ENCODE peak calls at places on chromosomes 6 and 20, in seven cellular contexts. S is mammary epithelial cell, X is cardiac muscle cell, Y is psoas muscle, U is colonic mucosa, Q is Peyer's patch, R is suprapubic skin. A is an unnamed sample.

GRCh38 chr6:20200761-20201160 is 11.5 kb downstream of the MBOAT1 start:
- DNase-seq in S (no peak), X (no peak), Y (no peak), U (peak; percentile 47), Q (no peak), R (no peak), A (no peak)

GRCh38 chr6:118574051-118574865 is 26.2 kb downstream of the PLN start:
- DNase-seq in S (peak; percentile 68), X (no peak), Y (no peak), U (no peak), Q (no peak), R (no peak), A (no peak)

GRCh38 chr6:39430968-39431523 is 108.5 kb upstream of the KCNK16 start:
- DNase-seq in S (no peak), X (peak; percentile 20), Y (peak; percentile 85), U (peak; percentile 33), Q (peak; percentile 20), R (peak; percentile 76), A (no peak)

GRCh38 chr6:44415424-44415823 is 27.9 kb downstream of the CDC5L start:
- DNase-seq in S (no peak), X (no peak), Y (no peak), U (peak; percentile 30), Q (no peak), R (no peak), A (no peak)

GRCh38 chr20:33940701-33941100 is 53.0 kb upstream of the RALY start:
- DNase-seq in S (no peak), X (no peak), Y (no peak), U (no peak), Q (no peak), R (no peak), A (no peak)

GRCh38 chr20:47042464-47042863 is 147.8 kb downstream of the EYA2 start:
- DNase-seq in S (no peak), X (no peak), Y (no peak), U (no peak), Q (no peak), R (no peak), A (no peak)

GRCh38 chr6:113281014-113281810 is 575.9 kb upstream of the MARCKS start:
- DNase-seq in S (no peak), X (peak; percentile 21), Y (no peak), U (no peak), Q (no peak), R (no peak), A (no peak)

GRCh38 chr6:53101006-53101405 is 35.8 kb downstream of the FBXO9 start:
- DNase-seq in S (no peak), X (no peak), Y (no peak), U (no peak), Q (no peak), R (no peak), A (no peak)

GRCh38 chr6:10621227-10621626 is 73.2 kb downstream of the C6orf52 start:
- DNase-seq in S (no peak), X (no peak), Y (no peak), U (no peak), Q (no peak), R (no peak), A (no peak)

GRCh38 chr6:120407696-120408095 is 926.6 kb downstream of the TBC1D32 start:
- DNase-seq in S (no peak), X (no peak), Y (no peak), U (no peak), Q (no peak), R (no peak), A (no peak)

GRCh38 chr6:107077710-107078109 is 37.6 kb downstream of the BEND3 start:
- DNase-seq in S (no peak), X (no peak), Y (no peak), U (no peak), Q (no peak), R (no peak), A (no peak)

GRCh38 chr20:53260168-53260567 is 288.0 kb downstream of the TSHZ2 start:
- DNase-seq in S (no peak), X (no peak), Y (no peak), U (no peak), Q (no peak), R (no peak), A (no peak)

GRCh38 chr6:94300424-94301144 is 881.2 kb upstream of the EPHA7 start:
- DNase-seq in S (no peak), X (no peak), Y (peak; percentile 60), U (no peak), Q (no peak), R (no peak), A (no peak)

GRCh38 chr20:46269372-46269771 is 38.9 kb downstream of the CDH22 start:
- DNase-seq in S (no peak), X (no peak), Y (no peak), U (no peak), Q (no peak), R (no peak), A (no peak)

GRCh38 chr20:36472656-36473071 is 68.7 kb upstream of the MYL9 start:
- DNase-seq in S (peak; percentile 73), X (no peak), Y (peak; percentile 70), U (peak; percentile 88), Q (peak; percentile 31), R (peak; percentile 83), A (peak; percentile 47)

GRCh38 chr20:21705466-21706344 is at the start of gene PAX1:
- DNase-seq in S (no peak), X (peak; percentile 6), Y (no peak), U (no peak), Q (no peak), R (no peak), A (no peak)

GRCh38 chr6:73074175-73074574 is 151.1 kb downstream of the KHDC1L start:
- DNase-seq in S (peak; percentile 79), X (no peak), Y (no peak), U (no peak), Q (no peak), R (no peak), A (no peak)

GRCh38 chr20:5448449-5449118 is 131.8 kb upstream of the PROKR2 start:
- DNase-seq in S (peak; percentile 28), X (peak; percentile 61), Y (no peak), U (peak; percentile 59), Q (peak; percentile 31), R (no peak), A (no peak)
- TF ChIP-seq CTCF in S (peak; percentile 67), X (peak; percentile 70), Y (peak; percentile 55), U (peak; percentile 66), Q (no peak), R (no peak), A (peak; percentile 75)

DNA sequence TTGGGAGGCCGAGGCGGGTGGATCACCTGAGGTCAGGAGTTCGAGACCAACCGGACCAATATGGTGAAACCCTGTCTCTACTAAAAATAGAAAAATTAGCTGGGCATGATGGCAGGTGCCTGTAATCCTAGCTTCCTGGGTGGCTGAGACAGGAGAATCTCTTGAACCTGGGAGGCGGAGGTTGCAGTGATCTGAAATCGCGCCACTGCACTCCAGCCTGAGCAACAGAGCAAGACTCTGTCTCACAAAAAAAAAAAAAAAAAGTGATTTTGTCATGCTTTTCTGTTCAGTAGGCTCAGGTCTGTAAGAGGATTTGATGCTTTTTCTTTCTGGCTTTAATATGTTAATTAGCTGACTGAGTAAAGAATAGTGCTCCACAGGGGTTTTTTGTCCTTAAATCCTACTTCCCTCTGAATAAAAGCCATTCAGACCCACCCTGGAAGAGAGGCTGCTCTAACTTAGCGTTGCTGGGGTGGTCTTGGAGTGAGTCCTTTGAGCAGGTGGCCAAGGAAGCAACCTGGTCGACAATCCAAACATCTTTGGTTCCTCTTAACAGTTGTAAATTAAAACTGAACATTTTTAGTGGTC is 19.0 kb downstream of the MCM8 start:
- DNase-seq in S (no peak), X (no peak), Y (no peak), U (no peak), Q (no peak), R (no peak), A (no peak)
- H3K36me3 ChIP-seq in S (peaks cover 16% of the 10 kb centered on the region), X (peaks cover 24% of the 10 kb centered on the region), Y (peaks cover 2% of the 10 kb centered on the region), U (no peaks in the 10 kb centered on the region), Q (peaks cover 24% of the 10 kb centered on the region), R (peaks cover 43% of the 10 kb centered on the region), A (peaks cover 3% of the 10 kb centered on the region)

DNA sequence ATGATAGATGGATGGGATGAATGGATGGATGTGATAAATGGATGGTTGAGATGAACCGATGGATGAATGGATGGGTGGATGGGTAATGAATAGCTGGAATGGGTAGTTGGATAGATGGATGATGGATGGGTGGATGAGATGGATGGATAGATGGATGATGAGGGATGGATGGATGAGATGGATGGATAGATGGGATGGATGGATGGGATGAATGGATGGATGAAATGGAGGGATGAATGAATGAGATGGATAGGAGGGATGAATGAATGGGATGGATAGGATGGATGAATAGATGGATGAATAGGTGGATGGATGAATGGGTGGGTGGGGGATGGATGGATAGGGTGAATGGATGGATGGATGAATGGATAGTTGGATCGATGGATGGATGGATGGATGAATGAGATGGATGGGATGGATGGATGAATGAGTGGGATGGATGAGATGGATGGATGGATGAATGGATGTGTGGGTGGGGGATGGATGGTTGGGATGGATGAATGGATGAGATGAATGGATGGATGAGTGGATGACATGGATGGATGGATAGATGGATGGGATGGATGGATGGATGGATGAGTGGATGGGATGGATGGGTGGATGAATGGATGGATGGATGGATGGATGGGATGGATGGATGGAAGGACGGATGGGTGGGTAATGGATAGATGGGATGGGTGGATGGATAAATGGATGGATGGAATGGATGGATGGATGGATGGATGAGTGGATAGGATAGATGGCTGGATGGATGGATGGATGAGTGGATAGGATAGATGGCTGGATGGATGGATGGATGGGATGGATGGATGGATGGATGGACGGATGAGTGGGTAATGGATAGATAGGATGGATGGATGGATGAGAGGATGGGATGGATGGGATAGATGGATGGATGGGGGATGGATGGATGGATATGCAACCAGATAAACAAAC is 51.4 kb upstream of the PTGIS start:
- DNase-seq in S (no peak), X (no peak), Y (no peak), U (no peak), Q (no peak), R (peak; percentile 8), A (no peak)
- H3K27me3 ChIP-seq in S (no peaks in the 10 kb centered on the region), X (no peaks in the 10 kb centered on the region), Y (no peaks in the 10 kb centered on the region), U (no peaks in the 10 kb centered on the region), Q (no peaks in the 10 kb centered on the region), R (peaks cover 3% of the 10 kb centered on the region), A (no peaks in the 10 kb centered on the region)

DNA sequence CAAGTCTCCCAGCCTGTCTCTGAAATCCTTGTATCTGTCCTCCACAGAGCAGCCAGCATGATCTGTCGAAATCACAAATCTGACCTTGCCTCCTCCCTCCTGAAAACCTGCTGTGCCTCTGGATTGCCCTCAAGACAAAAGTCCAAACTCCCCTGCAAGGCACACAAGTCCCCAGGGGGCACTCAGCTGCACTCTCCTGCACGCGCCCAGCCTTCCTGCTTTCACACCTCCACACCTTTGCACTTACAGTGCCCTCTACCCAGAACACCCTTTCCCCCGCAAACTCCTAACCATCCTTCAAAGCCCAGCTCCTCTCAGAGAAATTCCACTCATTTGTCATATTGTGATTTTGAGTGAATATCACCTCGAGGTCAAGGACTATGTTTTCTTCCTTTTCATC is 83.4 kb upstream of the TOP1 start:
- DNase-seq in S (no peak), X (no peak), Y (no peak), U (no peak), Q (no peak), R (no peak), A (no peak)
- TF ChIP-seq CTCF in S (no peak), X (no peak), Y (no peak), U (no peak), Q (no peak), R (no peak), A (no peak)

GRCh38 chr6:83870649-83871048 is 11.2 kb downstream of the CYB5R4 start:
- DNase-seq in S (no peak), X (no peak), Y (no peak), U (no peak), Q (no peak), R (no peak), A (no peak)
- H3K36me3 ChIP-seq in S (peaks cover 4% of the 10 kb centered on the region), X (no peaks in the 10 kb centered on the region), Y (peaks cover 7% of the 10 kb centered on the region), U (no peaks in the 10 kb centered on the region), Q (peaks cover 17% of the 10 kb centered on the region), R (peaks cover 18% of the 10 kb centered on the region), A (peaks cover 1% of the 10 kb centered on the region)